ENCODE peak calls at places on chromosomes 5 and 9, in four cellular contexts. T is K562, M is GM12878, K is HL-60. Z is an unnamed sample.

GRCh38 chr5:54317511-54318260 is 7.3 kb upstream of the ARL15 start:
- DNase-seq in T (no peak), K (no peak), M (no peak), Z (no peak)

GRCh38 chr5:170254056-170254455 is 21.3 kb downstream of the C5orf58 start:
- DNase-seq in M (peak), T (no peak), K (no peak), Z (peak)

GRCh38 chr9:78369644-78370219 is 72.8 kb downstream of the PSAT1 start:
- DNase-seq in M (no peak), K (peak), T (peak), Z (peak)

GRCh38 chr5:141349917-141350619 is at the start of gene PCDHGB1:
- DNase-seq in M (no peak), K (peak), T (peak), Z (peak)

GRCh38 chr9:297104-297794 is 82.6 kb downstream of the DOCK8 start:
- DNase-seq in T (no peak), M (peak), K (peak), Z (peak)

GRCh38 chr5:62371409-62371808 is 32.3 kb downstream of the DIMT1 start:
- DNase-seq in K (no peak), M (no peak), T (no peak), Z (no peak)

GRCh38 chr5:5179597-5179996 is 39.5 kb downstream of the ADAMTS16 start:
- DNase-seq in K (no peak), T (no peak), M (no peak), Z (no peak)

GRCh38 chr9:79221084-79221483 is 350.7 kb upstream of the TLE4 start:
- DNase-seq in K (no peak), M (no peak), T (no peak), Z (no peak)

GRCh38 chr5:3361811-3362605 is 233.6 kb upstream of the IRX1 start:
- DNase-seq in M (no peak), K (no peak), T (no peak), Z (no peak)

GRCh38 chr9:110198357-110198756 is 9.6 kb downstream of the C9orf152 start:
- DNase-seq in K (no peak), T (no peak), M (no peak), Z (no peak)

GRCh38 chr9:105835721-105836120 is 141.4 kb downstream of the TMEM38B start:
- DNase-seq in M (no peak), T (no peak), K (no peak), Z (no peak)

GRCh38 chr5:142655339-142656267 is 30.3 kb downstream of the FGF1 start:
- DNase-seq in M (no peak), T (peak), K (peak), Z (peak)

GRCh38 chr5:58761418-58761817 is 178.5 kb downstream of the RAB3C start:
- DNase-seq in M (no peak), T (no peak), K (no peak), Z (no peak)

GRCh38 chr5:58763390-58763789 is 180.5 kb downstream of the RAB3C start:
- DNase-seq in K (no peak), M (no peak), T (no peak), Z (no peak)

GRCh38 chr5:58764199-58764598 is 181.3 kb downstream of the RAB3C start:
- DNase-seq in K (no peak), M (no peak), T (no peak), Z (no peak)

GRCh38 chr5:58755397-58755796 is 172.5 kb downstream of the RAB3C start:
- DNase-seq in T (no peak), M (no peak), K (no peak), Z (no peak)

DNA sequence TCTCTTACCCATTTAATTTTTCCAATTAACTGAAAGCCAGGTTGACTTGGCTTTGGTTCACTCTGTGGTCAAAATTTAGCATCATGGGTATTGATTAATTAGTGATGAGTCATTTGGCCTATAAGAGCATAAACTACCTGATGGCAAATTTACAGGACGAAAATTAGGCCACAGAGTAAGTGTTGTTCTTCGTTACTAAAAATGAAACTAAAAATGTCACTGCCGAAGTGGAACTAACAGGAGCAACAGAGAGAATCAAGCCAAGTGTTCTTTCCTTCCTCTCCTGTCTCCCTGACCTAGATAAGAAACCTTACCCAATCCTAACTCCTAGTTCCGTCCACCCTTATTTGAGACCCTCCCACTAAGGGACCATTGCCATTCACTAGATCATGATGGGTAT is 176.9 kb downstream of the RAB3C start:
- DNase-seq in K (no peak), M (peak), T (no peak), Z (peak)
- TF ChIP-seq SPI1 in K (no peak), M (no peak), T (no peak), Z (no peak)

GRCh38 chr9:137614631-137615386 is 4.0 kb upstream of the EHMT1 start:
- DNase-seq in K (no peak), M (no peak), T (no peak), Z (no peak)
- TF ChIP-seq SPI1 in K (no peak), M (no peak), T (no peak), Z (no peak)

DNA sequence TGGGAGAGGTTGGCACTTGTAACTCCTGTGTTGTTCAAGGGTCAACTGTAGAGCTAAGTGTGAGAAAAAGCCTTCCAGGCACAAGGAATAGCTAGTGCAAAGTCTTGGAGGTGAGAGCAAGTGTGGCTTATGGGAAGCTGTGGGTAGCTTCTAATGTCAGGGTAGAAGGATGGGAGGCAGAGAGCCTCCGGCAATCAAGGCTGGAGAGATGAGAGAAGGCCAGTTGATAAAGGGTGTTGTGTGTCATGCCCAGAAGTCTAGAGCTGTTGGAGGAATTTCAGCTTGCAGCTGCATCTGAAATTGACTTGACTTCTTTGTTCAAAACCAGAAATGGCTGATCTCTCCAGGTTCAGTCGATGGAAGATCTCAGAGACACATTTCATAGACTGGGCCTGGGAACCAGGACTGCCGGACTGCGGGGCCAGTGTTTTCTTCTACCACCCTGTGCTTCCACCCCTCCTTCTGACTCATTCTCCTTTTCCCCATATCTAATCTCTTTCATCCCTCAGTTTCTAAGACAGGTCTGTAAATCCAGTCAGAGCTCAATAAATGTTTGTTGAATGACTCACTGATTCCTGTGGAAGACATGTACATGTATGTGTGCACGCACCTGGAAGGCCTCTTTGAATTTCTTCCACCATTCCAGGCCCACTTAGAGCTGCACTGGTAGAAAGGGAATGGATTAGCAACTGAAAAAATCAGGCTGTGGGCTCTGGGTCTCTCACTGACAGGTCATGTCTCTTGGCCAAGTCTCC is 67.8 kb upstream of the KLF4 start:
- DNase-seq in K (no peak), M (no peak), T (no peak), Z (no peak)
- TF ChIP-seq SPI1 in K (no peak), M (no peak), T (no peak), Z (no peak)

DNA sequence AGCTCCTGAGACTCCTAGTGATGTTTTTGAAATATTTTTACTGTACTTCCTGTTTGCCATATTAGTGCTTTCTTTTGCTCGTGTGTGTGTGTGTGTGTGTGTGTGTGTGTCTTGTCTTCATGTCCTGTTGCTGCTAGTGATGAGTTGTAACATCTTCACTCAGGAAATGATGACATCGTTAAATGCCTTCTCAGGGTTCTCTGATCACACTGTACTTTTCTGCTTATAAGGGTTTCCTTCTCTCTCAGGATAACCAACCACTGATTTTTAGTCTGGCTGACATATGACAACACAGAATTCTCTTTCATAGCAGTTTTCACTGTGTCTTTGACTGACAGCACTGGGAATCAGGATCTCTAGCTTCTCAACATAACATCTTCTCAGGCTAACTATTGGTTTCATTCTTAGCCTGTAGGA is 16.1 kb downstream of the SV2C start:
- DNase-seq in T (no peak), M (peak), K (peak), Z (no peak)
- TF ChIP-seq SPI1 in T (no peak), M (no peak), K (no peak), Z (no peak)

DNA sequence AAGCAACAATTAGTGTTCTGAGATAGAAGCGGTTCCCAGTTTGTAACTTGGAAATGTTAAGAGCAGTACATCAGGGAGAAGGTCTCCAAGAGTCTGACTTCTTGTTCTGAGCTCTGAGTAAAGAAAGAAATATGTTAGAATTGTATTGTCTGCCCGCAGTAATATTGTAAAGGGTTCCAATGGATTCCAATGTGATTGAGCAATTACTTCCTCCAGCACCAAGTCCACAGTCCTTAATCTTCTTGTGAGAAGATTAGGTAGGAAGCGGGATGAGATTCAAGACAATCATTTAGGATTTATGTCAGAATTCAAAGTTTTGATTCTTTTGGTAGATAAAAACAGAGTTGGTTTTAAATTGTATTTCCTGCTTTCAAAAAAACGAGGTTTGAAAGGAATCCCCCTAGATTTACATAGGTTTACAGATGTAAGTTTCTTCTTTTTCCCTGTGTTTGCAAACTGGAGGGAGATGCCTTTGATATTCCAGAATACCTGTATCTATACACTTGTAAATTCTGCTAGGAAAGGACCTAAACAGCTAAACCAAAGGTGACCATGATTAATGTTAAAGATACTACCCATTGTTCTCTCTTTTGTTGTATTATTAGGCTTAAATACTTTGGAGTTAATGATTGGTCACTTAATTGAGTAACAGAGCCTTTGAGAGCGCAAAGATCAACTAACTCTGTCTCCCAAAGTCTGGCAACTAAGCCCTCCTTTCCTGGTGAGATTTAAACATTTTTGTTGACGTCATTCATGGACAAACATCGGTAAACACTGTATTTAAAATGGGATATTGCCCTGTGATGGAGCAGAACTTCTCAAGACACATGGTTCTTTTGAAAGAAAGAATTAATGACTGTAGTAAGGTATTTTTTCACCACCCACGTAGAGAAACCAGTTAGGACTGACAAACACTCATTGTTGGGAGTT is 4.3 kb downstream of the VCAN start:
- DNase-seq in T (no peak), K (no peak), M (no peak), Z (no peak)
- TF ChIP-seq SPI1 in T (no peak), K (no peak), M (no peak), Z (no peak)